ENCODE peak calls at places on chromosomes 12 and 14, in seven cellular contexts. X, Y, C, P, M, S and G are unnamed samples. For H3K4me1 and H3K36me3, the result is how much of the 10 kb centered on the place peaks cover.

GRCh38 chr12:2387051-2387834 is 334.5 kb downstream of the CACNA1C start:
- DNase-seq in X (no peak), Y (no peak), C (no peak), P (no peak), M (no peak), S (no peak), G (no peak)

GRCh38 chr12:63991036-63991547 is 146.6 kb downstream of the SRGAP1 start:
- DNase-seq in X (no peak), Y (no peak), C (no peak), P (no peak), M (no peak), S (no peak), G (no peak)

GRCh38 chr14:99270491-99271287 is 1.3 kb downstream of the BCL11B start:
- DNase-seq in X (peak), Y (no peak), C (no peak), P (no peak), M (no peak), S (peak), G (no peak)

GRCh38 chr12:51388066-51388799 is 3.0 kb downstream of the GALNT6 start:
- DNase-seq in X (no peak), Y (no peak), C (no peak), P (no peak), M (no peak), S (no peak), G (no peak)

GRCh38 chr12:105335856-105336255 is 5.4 kb downstream of the C12orf75 start:
- DNase-seq in X (no peak), Y (no peak), C (no peak), P (no peak), M (no peak), S (no peak), G (no peak)

GRCh38 chr14:57749267-57749666 is 116.6 kb downstream of the SLC35F4 start:
- DNase-seq in X (no peak), Y (no peak), C (no peak), P (no peak), M (no peak), S (no peak), G (no peak)

GRCh38 chr12:100593490-100593889 is 20.0 kb downstream of the GAS2L3 start:
- DNase-seq in X (no peak), Y (no peak), C (no peak), P (no peak), M (no peak), S (no peak), G (no peak)

GRCh38 chr14:56855891-56856461 is 45.7 kb upstream of the OTX2 start:
- DNase-seq in X (no peak), Y (no peak), C (no peak), P (no peak), M (no peak), S (peak), G (no peak)

GRCh38 chr14:20460458-20461229 is 590 bp downstream of the PIP4P1 start:
- DNase-seq in X (peak), Y (peak), C (no peak), P (peak), M (peak), S (no peak), G (peak)

DNA sequence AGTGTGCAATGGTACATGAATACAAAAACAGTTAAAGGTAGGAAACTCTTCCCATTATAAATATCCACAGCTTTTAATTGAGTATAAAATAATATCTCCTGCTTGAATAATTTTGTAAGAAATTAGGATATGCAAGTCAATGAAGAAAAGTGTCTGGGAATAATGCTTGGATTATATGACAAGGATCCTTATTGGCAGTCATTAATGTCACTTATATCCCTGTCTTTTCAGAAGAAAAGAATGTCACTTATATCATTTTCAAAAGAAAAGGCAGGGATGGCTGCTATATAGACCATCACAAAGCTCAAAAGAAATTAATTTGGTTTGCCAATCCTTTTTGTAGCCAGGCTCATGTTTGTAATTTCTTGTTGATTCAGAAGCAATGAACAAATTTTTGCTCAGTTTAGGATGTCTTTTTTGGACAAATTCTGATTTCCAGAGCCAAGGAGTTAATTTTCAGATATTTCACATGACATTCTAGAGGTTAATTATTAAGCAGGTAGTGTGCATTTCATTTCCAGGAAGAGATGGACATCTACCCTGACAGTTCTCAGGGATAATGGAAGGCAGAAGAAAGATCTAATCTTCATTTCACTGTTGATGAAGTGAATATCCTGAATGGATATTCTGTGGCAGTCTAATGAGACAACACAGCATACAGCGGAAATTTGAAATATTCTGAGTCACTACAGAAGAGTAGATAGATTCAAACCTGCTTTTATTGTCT is 299.8 kb downstream of the RPS29 start:
- DNase-seq in X (no peak), Y (no peak), C (no peak), P (no peak), M (no peak), S (no peak), G (no peak)
- H3K4me1 ChIP-seq in X (under half), Y (under half), C (under half), P (under half), M (under half), S (under half), G (under half)

GRCh38 chr14:76954791-76955190 is 73.7 kb downstream of the IRF2BPL start:
- DNase-seq in X (no peak), Y (no peak), C (no peak), P (no peak), M (no peak), S (no peak), G (no peak)
- H3K27ac ChIP-seq in X (peak), Y (no peak), C (peak), P (no peak), M (peak), S (peak), G (peak)

DNA sequence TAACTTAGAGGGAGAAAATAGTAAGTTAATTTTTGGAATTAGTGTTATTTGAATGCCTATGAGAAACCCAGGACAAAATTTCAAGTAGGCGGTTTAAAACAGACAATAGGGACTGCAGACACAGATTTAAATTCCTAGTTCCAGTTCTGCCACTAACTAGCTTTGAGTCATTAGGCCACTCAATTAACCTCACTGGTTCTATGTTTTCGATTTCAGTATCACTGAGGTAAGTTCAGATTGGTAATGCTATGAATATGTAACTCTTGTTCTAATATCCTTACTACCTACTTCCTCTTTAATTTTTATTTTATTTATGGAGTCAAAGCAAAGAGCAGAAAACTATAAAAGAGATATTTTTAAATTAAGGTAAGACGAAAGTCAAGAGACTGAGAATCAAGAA is 52.6 kb downstream of the GALC start:
- DNase-seq in X (no peak), Y (no peak), C (no peak), P (no peak), M (no peak), S (no peak), G (no peak)
- H3K36me3 ChIP-seq in X (under half), Y (under half), C (under half), P (under half), M (under half), S (under half), G (under half)

DNA sequence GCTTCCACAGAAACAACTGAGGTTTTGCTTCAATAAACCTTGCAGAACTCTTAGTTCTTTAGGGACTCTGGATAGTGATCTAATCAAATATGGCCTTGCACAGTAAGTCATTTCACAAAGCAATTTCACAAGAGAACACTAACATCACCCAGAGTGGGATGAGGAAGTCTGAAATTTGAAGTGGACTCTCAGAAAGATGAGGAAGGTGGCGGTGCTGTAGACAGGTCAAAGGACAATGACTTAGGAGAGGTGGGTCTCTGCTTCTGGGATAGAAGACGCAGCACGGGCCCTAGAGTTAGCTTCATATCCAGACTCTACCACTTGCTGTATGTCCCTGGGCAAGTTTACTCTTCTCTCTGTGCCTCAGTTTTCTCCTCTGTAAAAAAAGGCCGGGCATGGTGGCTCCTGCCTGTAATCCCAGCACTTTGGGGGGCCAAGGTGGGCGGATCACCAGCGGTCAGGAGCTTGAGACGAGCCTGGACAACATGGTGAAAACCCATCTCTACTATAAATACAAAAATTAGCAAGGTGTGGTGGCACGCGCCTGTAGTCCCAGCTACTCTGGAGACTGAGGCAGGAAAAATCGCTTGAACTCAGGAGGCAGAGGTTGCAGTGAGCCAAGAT is 18.9 kb downstream of the FOS start:
- DNase-seq in X (no peak), Y (no peak), C (no peak), P (no peak), M (no peak), S (no peak), G (no peak)
- H3K4me1 ChIP-seq in X (under half), Y (under half), C (under half), P (under half), M (under half), S (under half), G (under half)

GRCh38 chr14:67934851-67935250 is 115.3 kb downstream of the RAD51B start:
- DNase-seq in X (no peak), Y (no peak), C (no peak), P (no peak), M (no peak), S (no peak), G (no peak)

GRCh38 chr14:67940894-67941455 is 121.4 kb downstream of the RAD51B start:
- DNase-seq in X (no peak), Y (no peak), C (no peak), P (no peak), M (no peak), S (peak), G (no peak)

GRCh38 chr14:67940476-67940875 is 120.9 kb downstream of the RAD51B start:
- DNase-seq in X (no peak), Y (no peak), C (no peak), P (no peak), M (no peak), S (no peak), G (no peak)

GRCh38 chr14:67935371-67935770 is 115.8 kb downstream of the RAD51B start:
- DNase-seq in X (no peak), Y (no peak), C (no peak), P (no peak), M (no peak), S (no peak), G (no peak)

DNA sequence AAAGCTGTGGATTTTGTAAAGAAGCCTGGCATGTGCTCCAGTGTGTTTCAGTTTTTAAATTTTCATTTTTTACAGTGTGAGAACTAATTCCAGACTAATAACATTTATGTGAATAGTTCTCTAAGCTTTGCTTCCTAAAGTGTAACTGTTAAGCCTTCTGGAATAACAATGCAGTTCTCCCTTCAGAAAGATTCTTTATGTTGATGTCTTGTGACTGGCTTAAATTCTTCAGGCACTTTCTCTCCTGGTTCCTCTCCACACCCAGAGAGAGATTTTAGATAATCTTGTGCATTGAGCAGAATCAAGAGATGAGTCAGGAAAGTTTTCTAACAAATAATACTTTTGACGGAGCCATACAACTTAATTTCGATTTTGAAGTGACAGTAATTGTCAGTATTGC is 118.5 kb downstream of the RAD51B start:
- DNase-seq in X (no peak), Y (no peak), C (no peak), P (no peak), M (no peak), S (no peak), G (no peak)
- H3K27ac ChIP-seq in X (no peak), Y (no peak), C (no peak), P (no peak), M (no peak), S (no peak), G (no peak)

DNA sequence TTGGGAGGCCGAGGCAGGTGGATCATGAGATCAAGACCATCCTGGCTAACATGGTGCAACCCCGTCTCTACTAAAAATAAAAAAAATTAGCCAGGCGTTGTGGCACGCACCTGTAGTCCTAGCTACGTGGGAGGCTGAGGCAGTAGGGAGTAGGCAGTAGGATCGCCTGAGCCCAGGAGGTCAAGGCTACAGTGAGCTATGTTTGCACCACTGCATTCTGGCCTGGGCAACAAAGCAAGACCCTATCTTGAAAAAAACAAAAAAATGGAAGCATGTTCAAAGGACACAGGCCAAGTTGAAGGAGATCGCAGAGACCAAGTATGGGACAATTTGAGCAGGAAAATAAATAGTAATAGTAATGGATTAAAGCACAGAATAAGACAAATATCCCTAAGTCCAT is 14.2 kb downstream of the NCAPD2 start:
- DNase-seq in X (no peak), Y (no peak), C (no peak), P (no peak), M (no peak), S (no peak), G (no peak)
- H3K36me3 ChIP-seq in X (under half), Y (half or more), C (under half), P (under half), M (under half), S (under half), G (under half)

GRCh38 chr14:104087505-104087904 is 2.0 kb downstream of the ASPG start:
- DNase-seq in X (no peak), Y (no peak), C (no peak), P (no peak), M (no peak), S (no peak), G (peak)
- H3K4me1 ChIP-seq in X (under half), Y (under half), C (under half), P (under half), M (under half), S (under half), G (under half)

DNA sequence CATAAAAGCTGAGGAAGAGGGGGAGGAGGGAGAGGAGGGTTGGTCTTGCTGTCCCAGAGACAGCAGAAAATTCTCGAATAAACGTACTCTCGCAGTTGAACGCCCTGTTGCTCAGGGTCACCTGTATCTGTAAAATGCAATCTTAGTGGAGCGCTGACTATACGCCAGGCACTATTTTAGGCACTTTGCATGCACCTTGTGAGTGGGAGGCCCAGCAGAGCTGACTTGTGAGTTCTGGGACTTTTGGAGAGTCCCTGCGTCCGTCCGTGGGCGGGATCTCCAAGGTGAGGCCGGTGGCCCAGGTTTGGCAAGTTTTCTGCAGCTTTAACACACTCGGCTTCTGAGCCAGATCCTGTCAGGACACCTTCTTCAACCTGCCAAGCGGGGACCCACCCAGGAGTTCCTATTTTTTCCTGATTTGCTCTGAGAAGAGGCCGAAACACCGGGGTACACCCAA is 32.5 kb upstream of the PLEKHG6 start:
- DNase-seq in X (peak), Y (no peak), C (peak), P (no peak), M (no peak), S (no peak), G (peak)
- H3K27ac ChIP-seq in X (no peak), Y (no peak), C (peak), P (no peak), M (peak), S (no peak), G (peak)

GRCh38 chr12:113161415-113162016 is 12.0 kb downstream of the CFAP73 start:
- DNase-seq in X (no peak), Y (peak), C (no peak), P (no peak), M (no peak), S (peak), G (no peak)
- H3K36me3 ChIP-seq in X (half or more), Y (half or more), C (half or more), P (half or more), M (half or more), S (under half), G (under half)